ENCODE peak calls at places on chromosomes 1 and 21, in four cellular contexts. Q is amygdala, R is heart left ventricle, S is HTR-8/SVneo. C is an unnamed sample.

GRCh38 chr1:44235794-44236193 is 22.5 kb downstream of the DMAP1 start:
- DNase-seq in Q (no peak), R (no peak), S (no peak), C (no peak)

GRCh38 chr1:36638268-36638667 is 155.6 kb upstream of the CSF3R start:
- DNase-seq in Q (no peak), R (no peak), S (no peak), C (no peak)

GRCh38 chr1:203283597-203283996 is 21.7 kb upstream of the BTG2 start:
- DNase-seq in Q (no peak), R (no peak), S (no peak), C (no peak)

GRCh38 chr1:29970747-29971325 is 734.5 kb downstream of the PTPRU start:
- DNase-seq in Q (no peak), R (no peak), S (no peak), C (no peak)

GRCh38 chr1:167683641-167684502 is 37.9 kb upstream of the MPZL1 start:
- DNase-seq in Q (no peak), R (peak; percentile 80), S (no peak), C (no peak)

GRCh38 chr1:111690306-111690617 is 48.9 kb downstream of the INKA2 start:
- DNase-seq in Q (peak; percentile 66), R (peak; percentile 39), S (peak; percentile 12), C (peak; percentile 77)

GRCh38 chr1:32686387-32686786 is 16.2 kb downstream of the SYNC start:
- DNase-seq in Q (no peak), R (no peak), S (no peak), C (no peak)

GRCh38 chr21:42466700-42467612 is 29.1 kb downstream of the RSPH1 start:
- DNase-seq in Q (peak; percentile 9), R (no peak), S (peak; percentile 29), C (peak; percentile 61)

GRCh38 chr21:44995257-44995941 is 55.6 kb downstream of the SLX9 start:
- DNase-seq in Q (peak; percentile 21), R (peak; percentile 22), S (no peak), C (no peak)

GRCh38 chr1:184915463-184916080 is 58.7 kb downstream of the NIBAN1 start:
- DNase-seq in Q (no peak), R (no peak), S (no peak), C (no peak)

GRCh38 chr1:209653915-209654351 is 1.7 kb upstream of the LAMB3 start:
- DNase-seq in Q (no peak), R (no peak), S (no peak), C (peak; percentile 86)

GRCh38 chr1:248821101-248821500 is 4.6 kb downstream of the SH3BP5L start:
- DNase-seq in Q (no peak), R (no peak), S (peak; percentile 67), C (peak; percentile 99)

GRCh38 chr1:83065952-83066727 is 932.8 kb downstream of the TTLL7 start:
- DNase-seq in Q (no peak), R (no peak), S (no peak), C (no peak)

GRCh38 chr1:3454811-3455618 is 550 bp downstream of the ARHGEF16 start:
- DNase-seq in Q (no peak), R (peak; percentile 47), S (peak; percentile 53), C (peak; percentile 50)

GRCh38 chr1:44368471-44369151 is 13.6 kb upstream of the ERI3 start:
- DNase-seq in Q (no peak), R (no peak), S (no peak), C (no peak)

GRCh38 chr1:48470506-48470905 is 1.5 kb downstream of the SPATA6 start:
- DNase-seq in Q (peak; percentile 44), R (peak; percentile 47), S (no peak), C (peak; percentile 53)

GRCh38 chr1:236875975-236876374 is 80.9 kb downstream of the MTR start:
- DNase-seq in Q (no peak), R (no peak), S (no peak), C (no peak)

GRCh38 chr1:47692196-47692595 is 254.4 kb downstream of the FOXD2 start:
- DNase-seq in Q (no peak), R (no peak), S (no peak), C (no peak)

GRCh38 chr1:151994956-151995355 is 1.3 kb upstream of the S100A10 start:
- DNase-seq in Q (no peak), R (no peak), S (no peak), C (peak; percentile 98)

GRCh38 chr1:2534775-2535387 is 4.8 kb upstream of the HES5 start:
- DNase-seq in Q (no peak), R (no peak), S (peak; percentile 60), C (peak; percentile 87)

GRCh38 chr1:80018348-80018747 is 1011.8 kb upstream of the ADGRL4 start:
- DNase-seq in Q (no peak), R (no peak), S (no peak), C (no peak)

GRCh38 chr1:56330400-56331026 is 248.8 kb downstream of the PLPP3 start:
- DNase-seq in Q (no peak), R (no peak), S (no peak), C (peak; percentile 47)

GRCh38 chr1:217332426-217333065 is 298.3 kb downstream of the GPATCH2 start:
- DNase-seq in Q (peak; percentile 2), R (peak; percentile 28), S (no peak), C (peak; percentile 12)

GRCh38 chr1:6111991-6112689 is 66.5 kb downstream of the KCNAB2 start:
- DNase-seq in Q (no peak), R (no peak), S (no peak), C (no peak)

GRCh38 chr1:25819496-25820246 is at the start of gene MTFR1L:
- DNase-seq in Q (peak; percentile 86), R (peak; percentile 90), S (peak; percentile 86), C (peak; percentile 93)

GRCh38 chr1:12132078-12132477 is 34.7 kb upstream of the TNFRSF1B start:
- DNase-seq in Q (no peak), R (no peak), S (peak; percentile 35), C (no peak)

GRCh38 chr1:203271018-203271743 is 34.1 kb upstream of the BTG2 start:
- DNase-seq in Q (peak; percentile 79), R (peak; percentile 68), S (no peak), C (peak; percentile 66)

GRCh38 chr1:248696261-248696660 is 6.3 kb downstream of the OR14I1 start:
- DNase-seq in Q (no peak), R (no peak), S (no peak), C (peak; percentile 19)

GRCh38 chr1:9004731-9005708 is 21.2 kb downstream of the SLC2A7 start:
- DNase-seq in Q (peak; percentile 74), R (peak; percentile 74), S (peak; percentile 78), C (peak; percentile 79)

GRCh38 chr1:13478687-13479086 is 35.1 kb downstream of the LRRC38 start:
- DNase-seq in Q (peak; percentile 10), R (no peak), S (no peak), C (no peak)

GRCh38 chr1:102732927-102733326 is 375.4 kb downstream of the COL11A1 start:
- DNase-seq in Q (no peak), R (no peak), S (no peak), C (no peak)

C was measured in kidney tubule cell.